ENCODE peak calls at places on chromosomes 11 and 22, in nine cellular contexts. J, S, I, B, A, G, P, Q and O are unnamed samples.

GRCh38 chr11:59771605-59772004 is 16.4 kb downstream of the STX3 start:
- DNase-seq in Q (no peak), A (no peak), G (no peak), J (no peak), I (no peak), P (no peak), S (no peak), B (no peak), O (no peak)

GRCh38 chr11:26820739-26821138 is 98.9 kb upstream of the SLC5A12 start:
- DNase-seq in A (no peak), B (no peak), S (peak), Q (no peak), P (no peak), J (no peak), G (no peak), I (no peak), O (no peak)

GRCh38 chr11:72389116-72389515 is 45.2 kb downstream of the CLPB start:
- DNase-seq in A (no peak), P (no peak), Q (no peak), J (no peak), B (no peak), S (no peak), G (no peak), I (no peak), O (no peak)

GRCh38 chr11:20991471-20991870 is 322.1 kb downstream of the NELL1 start:
- DNase-seq in A (no peak), I (no peak), B (no peak), J (no peak), Q (no peak), G (no peak), S (no peak), P (no peak), O (no peak)

GRCh38 chr22:36010913-36011312 is 17.7 kb downstream of the RBFOX2 start:
- DNase-seq in B (no peak), S (no peak), J (no peak), G (no peak), I (no peak), P (no peak), Q (no peak), A (no peak), O (no peak)

GRCh38 chr22:36301384-36301828 is 48.5 kb downstream of the APOL1 start:
- DNase-seq in S (no peak), A (peak), Q (peak), J (peak), B (peak), P (peak), G (peak), I (peak), O (peak)

GRCh38 chr22:24054356-24054755 is 43.3 kb downstream of the CABIN1 start:
- DNase-seq in B (no peak), G (no peak), Q (no peak), J (no peak), I (no peak), P (no peak), S (no peak), A (no peak), O (no peak)

GRCh38 chr11:27934830-27935145 is 173.2 kb downstream of the KIF18A start:
- DNase-seq in G (no peak), B (peak), I (no peak), P (no peak), Q (no peak), A (peak), S (peak), J (no peak), O (no peak)

GRCh38 chr11:68889948-68890446 is 13.6 kb downstream of the MRPL21 start:
- DNase-seq in S (no peak), P (peak), G (peak), J (peak), I (no peak), A (no peak), Q (no peak), B (peak), O (no peak)

GRCh38 chr11:7671807-7672206 is 1.5 kb downstream of the CYB5R2 start:
- DNase-seq in G (peak), J (no peak), Q (no peak), I (peak), S (no peak), A (no peak), P (no peak), B (peak), O (no peak)

GRCh38 chr11:45924927-45925326 is 2.5 kb downstream of the LARGE2 start:
- DNase-seq in B (no peak), G (no peak), Q (no peak), J (no peak), S (no peak), P (no peak), A (no peak), I (no peak), O (no peak)

GRCh38 chr22:49954354-49954753 is 6.2 kb upstream of the PIM3 start:
- DNase-seq in S (no peak), A (no peak), J (no peak), P (no peak), I (no peak), G (no peak), B (no peak), Q (no peak), O (no peak)

GRCh38 chr22:24183321-24184031 is 2.2 kb downstream of the SUSD2 start:
- DNase-seq in A (no peak), I (no peak), G (no peak), Q (no peak), P (no peak), B (peak), S (no peak), J (no peak), O (no peak)

GRCh38 chr11:33930317-33931021 is 38.6 kb upstream of the LMO2 start:
- DNase-seq in I (no peak), Q (no peak), A (no peak), J (no peak), G (no peak), P (no peak), S (no peak), B (no peak), O (peak)

GRCh38 chr22:44646668-44647067 is 55.3 kb upstream of the PRR5 start:
- DNase-seq in G (no peak), J (no peak), P (no peak), S (no peak), I (no peak), Q (no peak), A (no peak), B (no peak), O (no peak)

GRCh38 chr11:86571273-86571948 is 101.0 kb downstream of the ME3 start:
- DNase-seq in A (peak), G (no peak), S (no peak), I (peak), B (peak), Q (no peak), J (peak), P (peak), O (no peak)

GRCh38 chr11:1194231-1194976 is 28.5 kb upstream of the MUC5B start:
- DNase-seq in I (no peak), G (no peak), A (no peak), P (no peak), Q (no peak), S (no peak), B (no peak), J (peak), O (no peak)

GRCh38 chr11:34250732-34251639 is 106.8 kb downstream of the ABTB2 start:
- DNase-seq in Q (peak), B (peak), I (peak), P (no peak), G (peak), S (peak), A (peak), J (peak), O (peak)

GRCh38 chr11:41996558-41996957 is 537.1 kb upstream of the LRRC4C start:
- DNase-seq in G (no peak), J (no peak), B (no peak), A (no peak), I (no peak), S (no peak), P (no peak), Q (no peak), O (no peak)

GRCh38 chr22:48973694-48974041 is 854.0 kb downstream of the BRD1 start:
- DNase-seq in P (no peak), S (no peak), A (no peak), Q (no peak), B (no peak), G (no peak), J (no peak), I (no peak), O (no peak)

GRCh38 chr11:65388731-65389130 is 2.3 kb downstream of the FRMD8 start:
- DNase-seq in I (no peak), G (no peak), Q (no peak), P (no peak), B (no peak), J (no peak), S (no peak), A (no peak), O (no peak)

GRCh38 chr11:119295178-119295577 is 21.8 kb downstream of the MCAM start:
- DNase-seq in S (no peak), I (no peak), J (no peak), P (no peak), Q (no peak), A (no peak), G (no peak), B (no peak), O (no peak)

GRCh38 chr11:125637840-125638239 is 12.9 kb downstream of the CHEK1 start:
- DNase-seq in G (no peak), P (no peak), J (no peak), S (no peak), I (no peak), A (no peak), B (no peak), Q (no peak), O (no peak)

GRCh38 chr22:46813816-46814597 is 51.6 kb downstream of the TBC1D22A start:
- DNase-seq in I (no peak), Q (no peak), B (peak), P (no peak), A (no peak), S (no peak), G (no peak), J (no peak), O (no peak)

GRCh38 chr22:47021371-47022074 is 259.1 kb downstream of the TBC1D22A start:
- DNase-seq in S (no peak), P (no peak), G (no peak), A (no peak), J (no peak), Q (no peak), I (no peak), B (no peak), O (no peak)

GRCh38 chr22:47174671-47175111 is 412.2 kb downstream of the TBC1D22A start:
- DNase-seq in A (no peak), S (no peak), P (no peak), B (no peak), Q (no peak), J (no peak), I (no peak), G (no peak), O (no peak)

GRCh38 chr11:12724301-12725046 is 50.3 kb downstream of the TEAD1 start:
- DNase-seq in Q (no peak), G (no peak), B (peak), I (no peak), S (peak), A (peak), P (no peak), J (peak), O (no peak)

GRCh38 chr11:4665424-4665823 is 21.6 kb downstream of the OR51E1 start:
- DNase-seq in P (no peak), S (no peak), A (no peak), G (no peak), Q (no peak), J (no peak), I (no peak), B (no peak), O (no peak)

GRCh38 chr11:87007938-87008337 is 29.8 kb upstream of the TMEM135 start:
- DNase-seq in Q (no peak), I (no peak), S (no peak), A (no peak), P (no peak), G (no peak), B (no peak), J (no peak), O (no peak)

GRCh38 chr22:41146573-41146972 is 54.2 kb downstream of the EP300 start:
- DNase-seq in G (no peak), Q (no peak), I (no peak), S (no peak), B (no peak), A (no peak), P (no peak), J (no peak), O (no peak)

GRCh38 chr11:4092031-4092430 is 2.6 kb upstream of the RRM1 start:
- DNase-seq in A (no peak), Q (no peak), J (no peak), S (no peak), P (no peak), I (peak), G (no peak), B (no peak), O (no peak)

GRCh38 chr11:69449320-69450063 is 32.0 kb upstream of the LINC01488 start:
- DNase-seq in S (no peak), J (no peak), A (no peak), G (no peak), B (peak), Q (no peak), I (no peak), P (peak), O (no peak)

GRCh38 chr11:2142762-2143202 is 3.6 kb upstream of the IGF2 start:
- DNase-seq in B (no peak), A (no peak), S (peak), J (no peak), Q (no peak), I (peak), G (peak), P (no peak), O (no peak)

GRCh38 chr11:64035581-64035980 is at the start of gene FLRT1:
- DNase-seq in P (no peak), J (no peak), B (no peak), A (no peak), S (no peak), I (no peak), G (no peak), Q (no peak), O (no peak)

GRCh38 chr11:118002541-118003019 is 16.4 kb downstream of the IL10RA start:
- DNase-seq in B (no peak), P (no peak), A (no peak), G (peak), I (peak), J (peak), Q (no peak), S (no peak), O (no peak)